ENCODE peak calls at places on chromosomes 5 and 9, in eight cellular contexts. N is cardiac fibroblast, O is mucosa of descending colon, S is heart right ventricle, F is fibroblast of pulmonary artery, I is SK-N-SH, X is BJ, D is psoas muscle. P is an unnamed sample.

GRCh38 chr5:124744170-124744911 is 2.1 kb downstream of the ZNF608 start:
- DNase-seq in N (peak), O (peak), S (peak), F (peak), I (no peak), X (no peak), D (peak), P (no peak)

GRCh38 chr9:106697799-106698591 is 165.0 kb upstream of the ZNF462 start:
- DNase-seq in N (peak), O (peak), S (peak), F (peak), I (peak), X (peak), D (peak), P (no peak)

GRCh38 chr5:174755103-174755502 is 30.7 kb downstream of the MSX2 start:
- DNase-seq in N (peak), O (no peak), S (no peak), F (peak), I (no peak), X (no peak), D (no peak), P (peak)

GRCh38 chr5:175319199-175319598 is 124.8 kb downstream of the DRD1 start:
- DNase-seq in N (no peak), O (no peak), S (no peak), F (no peak), I (no peak), X (no peak), D (no peak), P (no peak)

GRCh38 chr9:69104830-69105527 is 69.1 kb upstream of the TJP2 start:
- DNase-seq in N (no peak), O (peak), S (no peak), F (no peak), I (no peak), X (no peak), D (no peak), P (no peak)

GRCh38 chr9:124180557-124180956 is 77.2 kb upstream of the NEK6 start:
- DNase-seq in N (peak), O (no peak), S (peak), F (peak), I (peak), X (no peak), D (no peak), P (no peak)

GRCh38 chr9:115671236-115671770 is 482.3 kb upstream of the PAPPA start:
- DNase-seq in N (no peak), O (no peak), S (no peak), F (no peak), I (no peak), X (no peak), D (no peak), P (no peak)

GRCh38 chr5:81555865-81556264 is 161.9 kb upstream of the ACOT12 start:
- DNase-seq in N (no peak), O (no peak), S (no peak), F (no peak), I (no peak), X (no peak), D (no peak), P (no peak)

GRCh38 chr9:134399435-134400056 is 73.3 kb downstream of the RXRA start:
- DNase-seq in N (peak), O (no peak), S (no peak), F (peak), I (no peak), X (no peak), D (no peak), P (peak)

GRCh38 chr9:135551456-135551855 is 5.5 kb downstream of the OBP2A start:
- DNase-seq in N (no peak), O (no peak), S (no peak), F (no peak), I (no peak), X (no peak), D (no peak), P (no peak)

GRCh38 chr9:737400-738120 is 103.9 kb upstream of the DMRT1 start:
- DNase-seq in N (no peak), O (no peak), S (no peak), F (no peak), I (no peak), X (no peak), D (no peak), P (no peak)

GRCh38 chr9:6680797-6681146 is 35.2 kb upstream of the GLDC start:
- DNase-seq in N (peak), O (peak), S (peak), F (no peak), I (peak), X (no peak), D (no peak), P (peak)

GRCh38 chr5:15248731-15249130 is 251.2 kb upstream of the FBXL7 start:
- DNase-seq in N (no peak), O (no peak), S (no peak), F (no peak), I (no peak), X (no peak), D (no peak), P (no peak)

GRCh38 chr9:134010310-134010709 is 15.0 kb upstream of the BRD3OS start:
- DNase-seq in N (no peak), O (no peak), S (no peak), F (no peak), I (no peak), X (no peak), D (no peak), P (no peak)

GRCh38 chr9:69945671-69946141 is 97.9 kb upstream of the MAMDC2 start:
- DNase-seq in N (peak), O (no peak), S (peak), F (peak), I (no peak), X (peak), D (peak), P (peak)

GRCh38 chr9:128191406-128192046 is at the start of gene CIZ1:
- DNase-seq in N (peak), O (peak), S (peak), F (peak), I (peak), X (no peak), D (peak), P (peak)

GRCh38 chr5:14766591-14766990 is 102.1 kb downstream of the OTULIN start:
- DNase-seq in N (no peak), O (no peak), S (no peak), F (no peak), I (no peak), X (no peak), D (no peak), P (no peak)

GRCh38 chr9:120693609-120694008 is 20.7 kb downstream of the MEGF9 start:
- DNase-seq in N (no peak), O (no peak), S (no peak), F (no peak), I (no peak), X (no peak), D (no peak), P (no peak)

GRCh38 chr5:53360811-53361210 is 119.6 kb upstream of the FST start:
- DNase-seq in N (peak), O (no peak), S (no peak), F (peak), I (no peak), X (peak), D (no peak), P (no peak)

GRCh38 chr9:111662851-111663823 is 1.7 kb downstream of the GNG10 start:
- DNase-seq in N (no peak), O (no peak), S (no peak), F (no peak), I (no peak), X (no peak), D (no peak), P (no peak)

GRCh38 chr5:134626369-134627014 is 6.1 kb downstream of the SAR1B start:
- DNase-seq in N (peak), O (no peak), S (no peak), F (peak), I (no peak), X (no peak), D (no peak), P (peak)

GRCh38 chr9:112489039-112489546 is 2.5 kb downstream of the KIAA1958 start:
- DNase-seq in N (no peak), O (no peak), S (no peak), F (no peak), I (no peak), X (no peak), D (no peak), P (no peak)

GRCh38 chr5:145682197-145682895 is 152.8 kb downstream of the PRELID2 start:
- DNase-seq in N (no peak), O (no peak), S (no peak), F (no peak), I (no peak), X (no peak), D (no peak), P (no peak)

GRCh38 chr5:145681216-145681615 is 153.9 kb downstream of the PRELID2 start:
- DNase-seq in N (no peak), O (no peak), S (no peak), F (no peak), I (no peak), X (no peak), D (no peak), P (no peak)

GRCh38 chr5:145680744-145681143 is 154.4 kb downstream of the PRELID2 start:
- DNase-seq in N (peak), O (no peak), S (peak), F (no peak), I (no peak), X (no peak), D (no peak), P (no peak)

GRCh38 chr5:145680169-145680568 is 155.0 kb downstream of the PRELID2 start:
- DNase-seq in N (no peak), O (no peak), S (no peak), F (no peak), I (no peak), X (no peak), D (no peak), P (no peak)

GRCh38 chr5:145681686-145682085 is 153.5 kb downstream of the PRELID2 start:
- DNase-seq in N (peak), O (no peak), S (peak), F (peak), I (peak), X (peak), D (no peak), P (peak)
- TF ChIP-seq CTCF in N (peak), O (peak), S (peak), F (no peak), I (peak), X (peak), D (peak), P (peak)

GRCh38 chr5:39219433-39219832 is at the start of gene FYB1:
- DNase-seq in N (peak), O (peak), S (peak), F (peak), I (no peak), X (peak), D (no peak), P (peak)

GRCh38 chr5:39220280-39221030 is 1.1 kb upstream of the FYB1 start:
- DNase-seq in N (no peak), O (no peak), S (no peak), F (no peak), I (no peak), X (no peak), D (no peak), P (peak)

GRCh38 chr5:39217365-39218281 is 1.7 kb downstream of the FYB1 start:
- DNase-seq in N (peak), O (peak), S (peak), F (peak), I (peak), X (peak), D (peak), P (peak)

GRCh38 chr5:39216621-39217020 is 2.7 kb downstream of the FYB1 start:
- DNase-seq in N (no peak), O (no peak), S (no peak), F (no peak), I (no peak), X (no peak), D (no peak), P (no peak)

DNA sequence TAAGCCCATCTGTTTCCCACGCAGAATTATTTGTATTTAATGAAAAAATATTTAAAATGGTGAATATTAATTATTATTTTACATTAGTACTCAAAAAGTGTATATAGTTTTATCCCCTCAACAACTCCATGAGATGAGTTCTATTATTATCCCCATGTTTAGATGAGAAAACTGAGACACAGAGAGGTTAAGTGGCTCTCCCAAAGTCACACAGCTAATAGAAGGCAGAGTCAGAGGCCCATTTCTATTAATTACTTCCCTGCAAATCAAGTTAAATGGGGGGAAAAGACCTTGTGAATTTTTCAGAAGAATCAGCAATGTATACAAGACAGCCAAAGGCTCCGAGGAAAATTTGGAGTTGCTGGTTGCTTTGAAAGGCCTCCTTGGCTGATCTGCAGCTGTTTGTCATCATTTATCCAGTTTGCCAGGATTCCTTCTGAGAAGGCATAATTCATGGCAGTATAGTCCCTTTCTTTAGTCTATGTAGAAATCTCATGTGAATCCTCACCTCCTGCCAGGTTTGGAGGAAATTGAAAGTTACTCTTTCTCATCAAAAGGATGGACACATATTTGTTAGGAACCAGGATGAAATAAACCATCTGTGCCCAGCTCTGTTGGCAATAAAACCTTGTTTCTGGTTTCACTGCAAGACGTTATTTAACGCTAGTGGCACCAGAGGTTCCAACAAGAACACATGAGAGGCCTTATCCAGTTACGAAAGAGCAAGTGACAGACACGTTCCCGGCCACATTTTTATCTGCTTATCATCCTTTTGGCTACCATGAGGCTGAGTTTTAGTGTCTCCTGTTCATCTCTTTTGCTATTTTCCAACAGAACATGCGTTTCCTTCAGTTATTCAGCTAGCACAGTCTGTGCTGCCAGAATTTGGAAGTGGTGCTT is 631 bp downstream of the FYB1 start:
- DNase-seq in N (peak), O (no peak), S (no peak), F (no peak), I (no peak), X (no peak), D (no peak), P (peak)
- H3K4me3 ChIP-seq in N (no peak), O (no peak), S (peak), F (no peak), I (no peak), X (no peak), D (peak), P (peak)

GRCh38 chr5:142962172-142962528 is 192.0 kb downstream of the ARHGAP26 start:
- DNase-seq in N (no peak), O (no peak), S (no peak), F (no peak), I (no peak), X (no peak), D (no peak), P (no peak)

GRCh38 chr5:142969186-142969585 is 199.0 kb downstream of the ARHGAP26 start:
- DNase-seq in N (no peak), O (no peak), S (no peak), F (no peak), I (no peak), X (no peak), D (no peak), P (no peak)

GRCh38 chr5:142970440-142970788 is 200.2 kb downstream of the ARHGAP26 start:
- DNase-seq in N (no peak), O (no peak), S (no peak), F (no peak), I (no peak), X (no peak), D (no peak), P (no peak)

GRCh38 chr5:142969624-142970439 is 199.7 kb downstream of the ARHGAP26 start:
- DNase-seq in N (no peak), O (no peak), S (no peak), F (no peak), I (no peak), X (no peak), D (no peak), P (no peak)

DNA sequence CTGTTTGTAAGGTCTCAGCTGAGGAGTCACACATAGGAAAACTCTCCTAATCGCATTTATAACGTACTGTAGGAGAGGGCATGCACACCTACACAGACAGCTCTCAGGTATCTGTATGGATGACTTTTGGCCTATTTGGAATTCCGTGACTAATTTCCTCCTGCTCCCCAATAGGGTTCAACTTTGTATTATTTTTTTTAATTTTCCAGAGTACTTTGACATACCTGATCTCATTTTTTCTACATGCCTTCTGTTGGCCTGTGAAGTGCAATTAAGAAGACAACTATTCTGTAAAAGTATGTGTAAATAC is 195.9 kb downstream of the ARHGAP26 start:
- DNase-seq in N (no peak), O (no peak), S (no peak), F (no peak), I (no peak), X (no peak), D (no peak), P (no peak)
- TF ChIP-seq CTCF in N (no peak), O (no peak), S (no peak), F (no peak), I (no peak), X (no peak), D (no peak), P (no peak)

GRCh38 chr9:19232830-19233194 is 2.3 kb downstream of the DENND4C start:
- DNase-seq in N (peak), O (no peak), S (no peak), F (peak), I (peak), X (no peak), D (no peak), P (peak)
- H3K4me3 ChIP-seq in N (peak), O (no peak), S (peak), F (peak), I (peak), X (no peak), D (peak), P (peak)

DNA sequence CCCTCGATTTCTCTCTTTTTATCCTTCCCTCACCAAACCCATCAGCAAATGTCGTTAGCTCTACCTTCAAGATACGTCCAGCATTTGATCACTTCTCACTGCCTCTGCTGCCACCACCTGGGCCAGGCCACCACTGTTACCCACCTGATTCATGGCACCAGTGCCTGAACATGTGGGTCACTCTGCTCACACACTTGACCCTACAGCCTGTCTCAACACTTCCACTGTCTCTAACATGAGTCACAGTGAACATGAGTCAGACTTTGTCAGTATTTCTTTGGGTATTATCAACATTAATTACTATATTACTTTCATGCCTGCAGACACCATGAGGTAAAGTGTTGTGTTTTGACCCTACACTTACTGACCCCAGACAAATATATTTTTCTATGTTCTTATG is 19.6 kb downstream of the SLC24A2 start:
- DNase-seq in N (no peak), O (no peak), S (no peak), F (no peak), I (no peak), X (no peak), D (no peak), P (no peak)
- TF ChIP-seq CTCF in N (no peak), O (no peak), S (no peak), F (no peak), I (no peak), X (no peak), D (no peak), P (no peak)